ENCODE peak calls at places on chromosomes 2 and 18, in nine cellular contexts. C, X, Y, B, I, Z, N, H and G are unnamed samples.

GRCh38 chr2:156689945-156690344 is 253.8 kb downstream of the GPD2 start:
- DNase-seq in B (no peak), N (no peak), Z (no peak), C (no peak), H (no peak), Y (no peak), I (no peak), X (no peak), G (no peak)

GRCh38 chr18:54416459-54416858 is 58.8 kb downstream of the C18orf54 start:
- DNase-seq in Y (no peak), I (peak; percentile 10), C (no peak), X (peak; percentile 35), N (no peak), B (peak; percentile 80), H (no peak), Z (no peak), G (peak; percentile 65)

GRCh38 chr2:202871161-202872141 is at the start of gene ICA1L:
- DNase-seq in B (peak; percentile 68), H (peak; percentile 64), X (peak; percentile 42), Y (no peak), N (peak; percentile 79), Z (no peak), I (no peak), C (peak; percentile 70), G (peak; percentile 7)

GRCh38 chr2:14194233-14194632 is 438.3 kb upstream of the LRATD1 start:
- DNase-seq in H (no peak), N (no peak), I (no peak), C (no peak), Z (no peak), X (peak; percentile 4), Y (no peak), B (no peak), G (no peak)

GRCh38 chr2:105118960-105119359 is 81.1 kb downstream of the MRPS9 start:
- DNase-seq in B (peak; percentile 10), C (no peak), X (no peak), Z (no peak), H (no peak), Y (no peak), N (no peak), I (no peak), G (no peak)

GRCh38 chr2:10654069-10654468 is 35.7 kb downstream of the NOL10 start:
- DNase-seq in N (no peak), Y (peak; percentile 70), X (peak; percentile 96), H (peak; percentile 52), B (peak; percentile 29), I (no peak), Z (no peak), C (no peak), G (peak; percentile 45)

GRCh38 chr2:104874230-104874629 is 20.3 kb downstream of the POU3F3 start:
- DNase-seq in X (no peak), N (no peak), H (no peak), C (no peak), B (no peak), I (no peak), Y (no peak), Z (no peak), G (no peak)

GRCh38 chr2:158953926-158954763 is 14.3 kb upstream of the TANC1 start:
- DNase-seq in X (peak; percentile 74), Y (peak; percentile 91), N (peak; percentile 82), B (peak; percentile 97), I (peak; percentile 80), Z (no peak), H (peak; percentile 60), C (peak; percentile 70), G (peak; percentile 55)

GRCh38 chr18:9708057-9708881 is at the start of gene RAB31:
- DNase-seq in X (peak; percentile 67), N (peak; percentile 90), C (peak; percentile 54), I (no peak), H (peak; percentile 87), Y (no peak), B (peak; percentile 93), Z (no peak), G (no peak)

GRCh38 chr2:236662231-236663160 is 92.9 kb downstream of the ACKR3 start:
- DNase-seq in B (peak; percentile 70), I (no peak), N (no peak), X (no peak), Y (no peak), C (no peak), Z (no peak), H (no peak), G (no peak)
- H3K4me3 ChIP-seq in B (no peak overlapping the region), I (no peak overlapping the region), N (no peak overlapping the region), X (no peak overlapping the region), Y (no peak overlapping the region), C (no peak overlapping the region), Z (no peak overlapping the region), H (no peak overlapping the region), G (no peak overlapping the region)

GRCh38 chr2:46643951-46644350 is 164.6 kb downstream of the TMEM247 start:
- DNase-seq in Z (no peak), N (no peak), X (peak; percentile 78), Y (no peak), I (no peak), C (no peak), B (no peak), H (no peak), G (no peak)

GRCh38 chr2:46647041-46647440 is 167.7 kb downstream of the TMEM247 start:
- DNase-seq in Z (no peak), C (no peak), Y (no peak), B (no peak), I (no peak), X (peak; percentile 69), H (no peak), N (no peak), G (no peak)

GRCh38 chr2:46644690-46645385 is 165.5 kb downstream of the TMEM247 start:
- DNase-seq in X (peak; percentile 75), N (no peak), Y (no peak), B (no peak), C (no peak), H (no peak), Z (no peak), I (no peak), G (peak; percentile 38)

GRCh38 chr2:46645681-46646162 is 166.4 kb downstream of the TMEM247 start:
- DNase-seq in N (peak; percentile 47), Y (no peak), B (peak; percentile 92), I (no peak), C (no peak), H (peak; percentile 60), Z (peak; percentile 92), X (peak; percentile 98), G (peak; percentile 82)

DNA sequence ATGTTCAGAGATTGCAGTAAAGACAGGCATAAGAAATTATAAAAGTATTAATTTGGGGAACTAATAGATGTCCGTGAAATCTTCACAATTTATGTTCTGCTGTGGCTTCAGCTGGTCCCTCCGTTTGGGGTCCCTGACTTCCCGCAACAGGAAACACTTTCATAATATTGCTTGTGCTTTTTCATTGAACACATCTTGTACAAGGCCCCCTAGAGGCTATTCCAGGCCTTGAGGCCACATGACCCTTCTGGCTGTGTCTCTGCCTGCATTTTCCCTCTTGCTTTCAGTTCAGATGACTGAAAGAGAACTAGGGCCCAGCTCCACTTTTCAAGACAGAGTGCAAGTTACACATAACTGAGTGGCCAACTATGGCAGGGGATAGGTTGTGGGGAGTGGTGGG is 164.1 kb downstream of the TMEM247 start:
- DNase-seq in X (no peak), I (no peak), H (no peak), Z (no peak), C (no peak), N (no peak), Y (no peak), B (no peak), G (no peak)
- TF ChIP-seq CTCF in X (no peak), I (peak; percentile 22), H (no peak), Z (peak; percentile 11), C (no peak), N (no peak), Y (peak; percentile 2), B (peak; percentile 5), G (peak; percentile 18)

DNA sequence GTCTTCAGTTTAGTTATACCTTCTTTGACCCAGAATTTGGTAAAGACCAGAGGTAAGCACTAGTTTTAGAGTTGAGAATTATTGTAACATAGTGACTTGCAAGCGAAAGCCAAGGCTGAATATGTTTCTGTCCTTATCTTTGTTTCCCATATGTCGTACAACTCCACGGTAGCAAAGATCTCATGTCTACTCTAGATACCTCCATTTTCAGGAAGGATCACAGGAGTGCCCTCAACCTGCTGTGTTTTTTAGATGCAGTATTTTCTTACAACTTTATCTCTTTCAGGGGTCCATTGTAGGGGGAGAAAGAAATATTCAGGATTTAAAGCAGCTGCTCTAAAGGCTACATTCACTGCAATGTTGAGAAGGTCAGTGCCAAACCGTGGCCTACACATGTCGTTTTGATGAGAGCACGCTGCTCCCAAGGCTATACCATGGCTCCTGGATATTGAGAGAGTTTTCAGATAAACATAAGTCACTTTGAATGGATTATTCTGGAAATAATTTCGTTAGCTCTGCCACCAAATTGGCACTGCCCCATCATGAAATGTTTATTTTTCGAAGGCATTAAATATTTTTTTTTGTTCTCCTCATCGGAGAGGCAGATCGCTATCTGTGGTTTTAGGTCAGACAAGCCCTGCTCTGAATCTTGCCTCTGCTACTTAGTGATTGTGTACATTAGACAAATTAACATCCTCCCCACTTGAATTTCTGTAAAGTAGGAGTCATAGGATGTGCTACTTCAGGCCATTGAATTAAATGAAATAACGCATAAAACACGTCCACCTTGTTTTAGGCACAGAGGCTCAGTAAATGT is 2.1 kb downstream of the RHBDD1 start:
- DNase-seq in I (no peak), B (no peak), Z (no peak), H (no peak), Y (no peak), X (no peak), C (no peak), N (no peak), G (no peak)
- H3K4me3 ChIP-seq in I (no peak overlapping the region), B (no peak overlapping the region), Z (no peak overlapping the region), H (no peak overlapping the region), Y (no peak overlapping the region), X (no peak overlapping the region), C (no peak overlapping the region), N (no peak overlapping the region), G (no peak overlapping the region)

GRCh38 chr2:188966728-188967127 is 7.4 kb upstream of the COL3A1 start:
- DNase-seq in C (no peak), Z (no peak), H (no peak), Y (no peak), B (peak; percentile 60), I (no peak), X (no peak), N (no peak), G (no peak)
- TF ChIP-seq CTCF in C (no peak), Z (no peak), H (no peak), Y (no peak), B (no peak), I (no peak), X (no peak), N (no peak), G (no peak)

DNA sequence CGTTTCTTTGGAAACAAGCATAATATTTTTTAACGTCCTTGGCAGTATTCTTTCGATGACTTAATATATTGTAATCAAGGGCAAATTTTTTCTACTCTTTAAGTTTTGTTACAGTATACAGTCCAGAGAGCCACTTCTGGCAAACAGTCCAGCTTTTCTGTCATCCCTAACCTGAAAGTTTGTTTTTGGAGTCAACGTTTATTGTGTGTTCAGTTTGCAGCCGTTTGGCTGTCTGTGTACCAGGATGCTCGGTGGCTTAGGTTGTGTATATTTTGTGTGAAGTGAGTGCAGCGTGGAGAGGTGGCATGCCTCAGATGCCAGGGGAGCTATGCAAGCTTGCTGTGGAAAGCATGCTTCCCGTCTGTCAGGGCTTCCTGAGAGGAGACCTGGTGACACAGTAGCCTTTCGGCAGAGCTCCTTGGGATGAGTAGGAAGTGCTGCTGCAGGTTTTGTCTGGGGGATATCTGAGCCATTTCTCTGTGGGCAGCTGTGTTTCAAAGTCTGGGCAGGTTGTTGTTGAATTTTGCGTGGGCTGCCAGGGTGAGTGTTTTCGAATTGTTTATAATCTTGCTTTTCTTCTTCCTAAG is 14.7 kb downstream of the MAP3K20 start:
- DNase-seq in Y (no peak), B (peak; percentile 38), Z (no peak), I (no peak), H (peak; percentile 58), N (no peak), C (no peak), X (peak; percentile 48), G (no peak)
- H3K4me3 ChIP-seq in Y (no peak overlapping the region), B (no peak overlapping the region), Z (peak overlapping the region; percentile 40), I (no peak overlapping the region), H (no peak overlapping the region), N (no peak overlapping the region), C (no peak overlapping the region), X (no peak overlapping the region), G (peak overlapping the region; percentile 3)

GRCh38 chr2:127355407-127356008 is 32.3 kb downstream of the MAP3K2 start:
- DNase-seq in Y (no peak), I (no peak), C (no peak), Z (no peak), B (no peak), X (peak; percentile 60), H (no peak), N (no peak), G (no peak)
- TF ChIP-seq CTCF in Y (peak; percentile 64), I (peak; percentile 63), C (peak; percentile 27), Z (peak; percentile 55), B (peak; percentile 44), X (peak; percentile 76), H (peak; percentile 31), N (peak; percentile 46), G (peak; percentile 70)